ENCODE peak calls at places on chromosomes 5 and 9, in six cellular contexts. One of them, this sample, is unnamed.

GRCh38 chr5:174045470-174046025 is at the start of gene NSG2:
- DNase-seq in stimulated activated CD8-positive, alpha-beta memory T cell treated with anti-CD3 and anti-CD28 coated beads, Interleukin-15, amount 100 ng/mL, for 1 hour: no peak
- DNase-seq in neuronal stem cell: peak
- DNase-seq in kidney tubule cell: peak
- DNase-seq in GM13976: peak
- DNase-seq in GM18507: peak
- DNase-seq in this sample: peak

GRCh38 chr9:133684461-133685361 is 48.5 kb downstream of the DBH start:
- DNase-seq in GM13976: no peak
- DNase-seq in GM18507: no peak
- DNase-seq in kidney tubule cell: no peak
- DNase-seq in neuronal stem cell: no peak
- DNase-seq in stimulated activated CD8-positive, alpha-beta memory T cell treated with anti-CD3 and anti-CD28 coated beads, Interleukin-15, amount 100 ng/mL, for 1 hour: no peak
- DNase-seq in this sample: no peak

GRCh38 chr9:136107155-136107952 is 11.3 kb downstream of the TMEM250 start:
- DNase-seq in neuronal stem cell: no peak
- DNase-seq in GM18507: no peak
- DNase-seq in stimulated activated CD8-positive, alpha-beta memory T cell treated with anti-CD3 and anti-CD28 coated beads, Interleukin-15, amount 100 ng/mL, for 1 hour: peak
- DNase-seq in kidney tubule cell: no peak
- DNase-seq in GM13976: peak
- DNase-seq in this sample: peak

GRCh38 chr5:178360926-178361235 is 128.3 kb upstream of the PHYKPL start:
- DNase-seq in kidney tubule cell: no peak
- DNase-seq in GM13976: no peak
- DNase-seq in neuronal stem cell: no peak
- DNase-seq in GM18507: no peak
- DNase-seq in stimulated activated CD8-positive, alpha-beta memory T cell treated with anti-CD3 and anti-CD28 coated beads, Interleukin-15, amount 100 ng/mL, for 1 hour: no peak
- DNase-seq in this sample: no peak

GRCh38 chr5:119792154-119792799 is 162.9 kb downstream of the FAM170A start:
- DNase-seq in kidney tubule cell: no peak
- DNase-seq in GM13976: no peak
- DNase-seq in GM18507: no peak
- DNase-seq in neuronal stem cell: no peak
- DNase-seq in stimulated activated CD8-positive, alpha-beta memory T cell treated with anti-CD3 and anti-CD28 coated beads, Interleukin-15, amount 100 ng/mL, for 1 hour: no peak
- DNase-seq in this sample: no peak

GRCh38 chr5:527646-528591 is 3.7 kb upstream of the SLC9A3 start:
- DNase-seq in stimulated activated CD8-positive, alpha-beta memory T cell treated with anti-CD3 and anti-CD28 coated beads, Interleukin-15, amount 100 ng/mL, for 1 hour: no peak
- DNase-seq in GM18507: no peak
- DNase-seq in GM13976: peak
- DNase-seq in neuronal stem cell: no peak
- DNase-seq in kidney tubule cell: no peak
- DNase-seq in this sample: no peak

GRCh38 chr5:159017787-159018186 is 81.9 kb downstream of the EBF1 start:
- DNase-seq in kidney tubule cell: peak
- DNase-seq in neuronal stem cell: no peak
- DNase-seq in GM18507: no peak
- DNase-seq in stimulated activated CD8-positive, alpha-beta memory T cell treated with anti-CD3 and anti-CD28 coated beads, Interleukin-15, amount 100 ng/mL, for 1 hour: no peak
- DNase-seq in GM13976: no peak
- DNase-seq in this sample: no peak

GRCh38 chr9:137422668-137423000 is 328 bp downstream of the EXD3 start:
- DNase-seq in GM13976: no peak
- DNase-seq in kidney tubule cell: peak
- DNase-seq in GM18507: no peak
- DNase-seq in neuronal stem cell: no peak
- DNase-seq in stimulated activated CD8-positive, alpha-beta memory T cell treated with anti-CD3 and anti-CD28 coated beads, Interleukin-15, amount 100 ng/mL, for 1 hour: no peak
- DNase-seq in this sample: peak

GRCh38 chr9:77731930-77732329 is 83.8 kb upstream of the GNA14 start:
- DNase-seq in stimulated activated CD8-positive, alpha-beta memory T cell treated with anti-CD3 and anti-CD28 coated beads, Interleukin-15, amount 100 ng/mL, for 1 hour: no peak
- DNase-seq in GM13976: no peak
- DNase-seq in neuronal stem cell: no peak
- DNase-seq in kidney tubule cell: no peak
- DNase-seq in GM18507: no peak
- DNase-seq in this sample: no peak

GRCh38 chr9:30995951-30996738 is 1388.3 kb upstream of the ACO1 start:
- DNase-seq in stimulated activated CD8-positive, alpha-beta memory T cell treated with anti-CD3 and anti-CD28 coated beads, Interleukin-15, amount 100 ng/mL, for 1 hour: no peak
- DNase-seq in neuronal stem cell: no peak
- DNase-seq in GM18507: no peak
- DNase-seq in kidney tubule cell: no peak
- DNase-seq in GM13976: no peak
- DNase-seq in this sample: no peak

GRCh38 chr5:169435506-169436230 is 134.7 kb upstream of the SLIT3 start:
- DNase-seq in GM18507: no peak
- DNase-seq in neuronal stem cell: no peak
- DNase-seq in GM13976: no peak
- DNase-seq in stimulated activated CD8-positive, alpha-beta memory T cell treated with anti-CD3 and anti-CD28 coated beads, Interleukin-15, amount 100 ng/mL, for 1 hour: no peak
- DNase-seq in kidney tubule cell: no peak
- DNase-seq in this sample: no peak

GRCh38 chr9:85469041-85469440 is 272.7 kb downstream of the AGTPBP1 start:
- DNase-seq in GM18507: no peak
- DNase-seq in stimulated activated CD8-positive, alpha-beta memory T cell treated with anti-CD3 and anti-CD28 coated beads, Interleukin-15, amount 100 ng/mL, for 1 hour: no peak
- DNase-seq in neuronal stem cell: no peak
- DNase-seq in kidney tubule cell: no peak
- DNase-seq in GM13976: no peak
- DNase-seq in this sample: no peak

GRCh38 chr9:30628915-30629564 is 1755.4 kb upstream of the ACO1 start:
- DNase-seq in GM13976: no peak
- DNase-seq in neuronal stem cell: no peak
- DNase-seq in kidney tubule cell: peak
- DNase-seq in stimulated activated CD8-positive, alpha-beta memory T cell treated with anti-CD3 and anti-CD28 coated beads, Interleukin-15, amount 100 ng/mL, for 1 hour: no peak
- DNase-seq in GM18507: no peak
- DNase-seq in this sample: no peak

GRCh38 chr5:3347741-3348140 is 247.9 kb upstream of the IRX1 start:
- DNase-seq in stimulated activated CD8-positive, alpha-beta memory T cell treated with anti-CD3 and anti-CD28 coated beads, Interleukin-15, amount 100 ng/mL, for 1 hour: no peak
- DNase-seq in neuronal stem cell: no peak
- DNase-seq in GM18507: no peak
- DNase-seq in GM13976: no peak
- DNase-seq in kidney tubule cell: no peak
- DNase-seq in this sample: no peak

GRCh38 chr5:154646841-154647759 is 108.1 kb upstream of the LARP1 start:
- DNase-seq in GM18507: peak
- DNase-seq in kidney tubule cell: peak
- DNase-seq in stimulated activated CD8-positive, alpha-beta memory T cell treated with anti-CD3 and anti-CD28 coated beads, Interleukin-15, amount 100 ng/mL, for 1 hour: peak
- DNase-seq in GM13976: peak
- DNase-seq in neuronal stem cell: no peak
- DNase-seq in this sample: peak

GRCh38 chr9:98146101-98146991 is 27.3 kb upstream of the TRIM14 start:
- DNase-seq in GM13976: peak
- DNase-seq in stimulated activated CD8-positive, alpha-beta memory T cell treated with anti-CD3 and anti-CD28 coated beads, Interleukin-15, amount 100 ng/mL, for 1 hour: no peak
- DNase-seq in kidney tubule cell: peak
- DNase-seq in GM18507: no peak
- DNase-seq in neuronal stem cell: no peak
- DNase-seq in this sample: peak

GRCh38 chr5:32027717-32028321 is 146.3 kb downstream of the GOLPH3 start:
- DNase-seq in stimulated activated CD8-positive, alpha-beta memory T cell treated with anti-CD3 and anti-CD28 coated beads, Interleukin-15, amount 100 ng/mL, for 1 hour: no peak
- DNase-seq in GM13976: no peak
- DNase-seq in kidney tubule cell: peak
- DNase-seq in neuronal stem cell: peak
- DNase-seq in GM18507: no peak
- DNase-seq in this sample: no peak

GRCh38 chr5:137954131-137954879 is 65.0 kb downstream of the PKD2L2 start:
- DNase-seq in GM18507: no peak
- DNase-seq in kidney tubule cell: peak
- DNase-seq in GM13976: no peak
- DNase-seq in stimulated activated CD8-positive, alpha-beta memory T cell treated with anti-CD3 and anti-CD28 coated beads, Interleukin-15, amount 100 ng/mL, for 1 hour: no peak
- DNase-seq in neuronal stem cell: no peak
- DNase-seq in this sample: no peak